ENCODE peak calls at places on chromosome 1, in nine cellular contexts. J is hypothalamus; S is ACHN; D is activated CD4-positive, alpha-beta T cell treated with anti-CD3 and anti-CD28 coated beads, Interleukin-2, amount 50 U/mL, for 24 hours; M is germinal center; H is progenitor cell of endocrine pancreas; N is AG09309; Q is right lobe of liver; L is T-helper 9 cell. X is an unnamed sample.

GRCh38 chr1:93079685-93080141 is 630 bp downstream of the MTF2 start:
- DNase-seq in S (peak; percentile 30), M (peak; percentile 19), D (no peak), H (peak; percentile 16), L (peak; percentile 4), J (no peak), N (no peak), Q (peak; percentile 43), X (peak; percentile 69)

GRCh38 chr1:35499652-35500176 is 57.5 kb downstream of the KIAA0319L start:
- DNase-seq in N (no peak), L (peak; percentile 21), Q (no peak), H (no peak), J (no peak), M (no peak), D (no peak), S (no peak), X (no peak)

GRCh38 chr1:27656157-27656893 is 15.7 kb downstream of the IFI6 start:
- DNase-seq in S (no peak), J (no peak), Q (no peak), H (no peak), D (no peak), N (no peak), L (no peak), M (no peak), X (no peak)

GRCh38 chr1:92503926-92504750 is 17.4 kb upstream of the GFI1 start:
- DNase-seq in L (no peak), J (no peak), D (no peak), M (no peak), N (no peak), S (no peak), Q (no peak), H (no peak), X (no peak)

GRCh38 chr1:231020139-231020601 is 19.9 kb downstream of the FAM89A start:
- DNase-seq in Q (no peak), N (no peak), D (no peak), J (no peak), L (no peak), H (no peak), M (no peak), S (no peak), X (no peak)

GRCh38 chr1:74650561-74650960 is 23.0 kb downstream of the ERICH3 start:
- DNase-seq in J (no peak), N (peak; percentile 7), M (no peak), H (no peak), Q (no peak), L (no peak), S (peak; percentile 10), D (no peak), X (no peak)

GRCh38 chr1:6956488-6957159 is 171.4 kb downstream of the CAMTA1 start:
- DNase-seq in J (no peak), Q (no peak), D (no peak), L (no peak), S (no peak), N (no peak), H (no peak), M (no peak), X (no peak)

GRCh38 chr1:2645776-2646175 is 13.0 kb upstream of the MMEL1 start:
- DNase-seq in Q (no peak), N (no peak), H (no peak), M (no peak), S (no peak), J (no peak), D (no peak), L (no peak), X (no peak)

GRCh38 chr1:14850563-14850962 is 252.1 kb downstream of the KAZN start:
- DNase-seq in D (no peak), L (no peak), Q (no peak), N (no peak), H (no peak), M (no peak), S (peak; percentile 5), J (no peak), X (no peak)

X was measured in type B pancreatic cell.